ENCODE peak calls at places on chromosomes 16 and 17, in seven cellular contexts. L is cardiac fibroblast, P is ovary, G is A549, D is natural killer cell, X is BE2C, F is brain microvascular endothelial cell. K is an unnamed sample.

GRCh38 chr16:24188143-24188542 is 68.0 kb upstream of the CACNG3 start:
- DNase-seq in L (no peak), P (no peak), G (no peak), D (no peak), X (no peak), F (no peak), K (no peak)

GRCh38 chr16:47069841-47070584 is 73.7 kb downstream of the NETO2 start:
- DNase-seq in L (no peak), P (no peak), G (no peak), D (no peak), X (no peak), F (no peak), K (no peak)

GRCh38 chr16:19744670-19745069 is 26.6 kb downstream of the IQCK start:
- DNase-seq in L (no peak), P (no peak), G (no peak), D (no peak), X (no peak), F (no peak), K (no peak)

GRCh38 chr16:28587386-28587785 is 9.5 kb downstream of the SULT1A2 start:
- DNase-seq in L (peak; percentile 5), P (no peak), G (peak; percentile 57), D (no peak), X (no peak), F (no peak), K (peak; percentile 82)

GRCh38 chr16:54934536-54935410 is 4.1 kb downstream of the IRX5 start:
- DNase-seq in L (no peak), P (no peak), G (no peak), D (no peak), X (no peak), F (no peak), K (peak; percentile 78)

GRCh38 chr17:8885968-8886674 is 18.6 kb upstream of the PIK3R6 start:
- DNase-seq in L (no peak), P (no peak), G (no peak), D (no peak), X (no peak), F (no peak), K (no peak)

GRCh38 chr17:2955931-2956582 is 107.3 kb downstream of the OR1D5 start:
- DNase-seq in L (no peak), P (no peak), G (no peak), D (peak; percentile 12), X (peak; percentile 47), F (no peak), K (no peak)

GRCh38 chr17:80847506-80848230 is 144.0 kb upstream of the CHMP6 start:
- DNase-seq in L (no peak), P (no peak), G (no peak), D (no peak), X (no peak), F (no peak), K (no peak)

GRCh38 chr17:1123397-1124237 is 56.2 kb downstream of the ABR start:
- DNase-seq in L (no peak), P (no peak), G (no peak), D (no peak), X (no peak), F (no peak), K (no peak)

GRCh38 chr16:2975161-2975795 is 5.0 kb downstream of the PKMYT1 start:
- DNase-seq in L (no peak), P (no peak), G (no peak), D (no peak), X (no peak), F (no peak), K (no peak)
- TF ChIP-seq CTCF in L (no peak), P (no peak), G (no peak), D (no peak), X (no peak), F (no peak), K (no peak)

DNA sequence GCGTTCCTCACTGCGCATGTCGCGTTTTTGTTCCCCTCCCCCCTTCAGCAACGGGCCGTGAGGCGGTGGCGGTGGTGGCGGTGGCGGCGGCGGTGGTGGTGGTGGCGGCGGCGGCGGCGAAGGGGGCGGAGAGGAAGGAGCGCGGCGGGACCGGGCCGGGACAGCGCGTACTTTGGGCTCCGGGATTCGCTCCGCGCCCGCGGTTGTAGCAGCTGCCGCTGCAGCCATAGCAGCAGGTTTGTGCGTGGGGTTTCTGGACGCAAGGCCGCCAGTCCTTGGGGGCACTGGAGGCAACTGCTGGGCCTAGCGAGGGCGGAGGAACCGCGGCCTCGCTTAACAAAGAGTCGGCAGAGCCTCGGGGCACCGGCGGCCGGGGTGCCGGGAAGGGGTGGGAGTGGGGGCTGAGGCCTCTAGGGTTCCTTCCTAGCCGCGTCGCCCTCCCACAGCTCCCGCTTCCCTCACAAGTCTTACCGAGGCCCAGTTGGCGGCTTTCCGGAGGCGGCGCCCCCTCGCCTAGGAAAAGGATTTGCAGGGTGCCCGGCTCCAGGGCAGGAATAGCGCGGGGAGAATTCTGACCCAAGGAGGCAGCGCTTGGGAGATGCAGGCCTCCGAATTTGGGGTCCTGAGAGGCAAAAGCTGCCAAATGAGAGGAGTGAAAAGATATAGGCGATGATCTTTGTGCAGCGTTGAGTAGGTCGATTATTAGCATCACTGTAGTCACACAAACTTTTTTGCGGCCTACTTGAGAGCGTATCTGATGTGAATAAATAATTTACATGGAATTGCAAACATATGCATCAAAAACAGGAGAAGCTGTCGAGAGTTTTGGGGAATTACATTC is at the start of gene DDX42:
- DNase-seq in L (peak; percentile 69), P (peak; percentile 90), G (peak; percentile 58), D (no peak), X (peak; percentile 95), F (peak; percentile 44), K (peak; percentile 57)
- TF ChIP-seq CTCF in L (peak; percentile 13), P (no peak), G (no peak), D (no peak), X (no peak), F (peak; percentile 41), K (no peak)

DNA sequence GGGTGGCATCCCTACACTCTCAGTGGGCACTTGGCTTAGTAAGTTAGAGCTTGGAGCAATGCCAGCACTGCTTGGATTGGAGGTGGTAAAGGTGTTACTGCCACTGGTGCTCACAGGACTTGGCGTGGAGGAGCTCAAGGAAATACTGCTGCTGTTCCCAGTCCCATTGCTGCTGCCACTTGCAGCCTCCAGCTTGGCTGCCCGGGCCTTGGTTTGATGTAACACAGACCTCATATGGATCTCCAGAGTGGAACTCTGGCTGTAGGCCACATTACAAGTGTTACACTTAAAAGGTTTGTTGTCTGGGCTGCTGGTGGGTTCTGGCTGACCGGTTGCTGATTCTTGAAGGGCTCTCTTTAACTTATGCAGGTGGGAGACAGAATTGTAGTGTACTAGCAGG is 250.3 kb downstream of the ZFHX3 start:
- DNase-seq in L (no peak), P (no peak), G (no peak), D (no peak), X (no peak), F (no peak), K (no peak)
- TF ChIP-seq CTCF in L (no peak), P (no peak), G (no peak), D (no peak), X (no peak), F (no peak), K (no peak)

GRCh38 chr17:7173687-7174602 is 5.2 kb downstream of the ASGR1 start:
- DNase-seq in L (no peak), P (peak; percentile 40), G (no peak), D (peak; percentile 31), X (no peak), F (no peak), K (no peak)
- TF ChIP-seq CTCF in L (no peak), P (no peak), G (no peak), D (no peak), X (no peak), F (peak; percentile 31), K (no peak)